ENCODE peak calls at places on chromosomes 11 and 22, in six cellular contexts. One of them, this sample, is unnamed.
A peak's percentile ranks its signal among the peaks of the same experiment; 100 is the strongest.

GRCh38 chr11:60389279-60389910 is 6.9 kb upstream of the MS4A14 start:
- DNase-seq in transverse colon: no peak
- DNase-seq in mesenchymal stem cell: peak; percentile 72
- DNase-seq in endodermal cell: no peak
- DNase-seq in CD4-positive, CD25-positive, alpha-beta regulatory T cell: no peak
- DNase-seq in suprapubic skin: no peak
- DNase-seq in this sample: no peak

GRCh38 chr11:123624974-123625373 is 29.4 kb downstream of the SCN3B start:
- DNase-seq in transverse colon: no peak
- DNase-seq in mesenchymal stem cell: no peak
- DNase-seq in endodermal cell: no peak
- DNase-seq in CD4-positive, CD25-positive, alpha-beta regulatory T cell: no peak
- DNase-seq in suprapubic skin: no peak
- DNase-seq in this sample: no peak

GRCh38 chr11:118618115-118618990 is 10.9 kb downstream of the PHLDB1 start:
- DNase-seq in transverse colon: no peak
- DNase-seq in mesenchymal stem cell: peak; percentile 99
- DNase-seq in endodermal cell: peak; percentile 55
- DNase-seq in CD4-positive, CD25-positive, alpha-beta regulatory T cell: no peak
- DNase-seq in suprapubic skin: peak; percentile 84
- DNase-seq in this sample: no peak

GRCh38 chr22:46682011-46682731 is 55.9 kb downstream of the CERK start:
- DNase-seq in transverse colon: no peak
- DNase-seq in mesenchymal stem cell: no peak
- DNase-seq in endodermal cell: no peak
- DNase-seq in CD4-positive, CD25-positive, alpha-beta regulatory T cell: no peak
- DNase-seq in suprapubic skin: no peak
- DNase-seq in this sample: no peak

GRCh38 chr22:37782340-37783168 is 25.2 kb upstream of the GCAT start:
- DNase-seq in transverse colon: no peak
- DNase-seq in mesenchymal stem cell: peak; percentile 73
- DNase-seq in endodermal cell: peak; percentile 45
- DNase-seq in CD4-positive, CD25-positive, alpha-beta regulatory T cell: no peak
- DNase-seq in suprapubic skin: no peak
- DNase-seq in this sample: no peak

GRCh38 chr22:38754247-38755154 is 1.3 kb downstream of the SUN2 start:
- DNase-seq in transverse colon: peak; percentile 73
- DNase-seq in mesenchymal stem cell: peak; percentile 51
- DNase-seq in endodermal cell: peak; percentile 84
- DNase-seq in CD4-positive, CD25-positive, alpha-beta regulatory T cell: peak; percentile 71
- DNase-seq in suprapubic skin: peak; percentile 88
- DNase-seq in this sample: no peak

GRCh38 chr11:64234840-64235379 is 526 bp downstream of the VEGFB start:
- DNase-seq in transverse colon: peak; percentile 77
- DNase-seq in mesenchymal stem cell: peak; percentile 20
- DNase-seq in endodermal cell: peak; percentile 76
- DNase-seq in CD4-positive, CD25-positive, alpha-beta regulatory T cell: peak; percentile 55
- DNase-seq in suprapubic skin: no peak
- DNase-seq in this sample: peak; percentile 51

GRCh38 chr11:61609970-61610347 is 29.1 kb upstream of the SYT7 start:
- DNase-seq in transverse colon: no peak
- DNase-seq in mesenchymal stem cell: no peak
- DNase-seq in endodermal cell: peak; percentile 88
- DNase-seq in CD4-positive, CD25-positive, alpha-beta regulatory T cell: no peak
- DNase-seq in suprapubic skin: no peak
- DNase-seq in this sample: no peak

GRCh38 chr11:61473370-61474025 is 35.1 kb upstream of the LRRC10B start:
- DNase-seq in transverse colon: no peak
- DNase-seq in mesenchymal stem cell: no peak
- DNase-seq in endodermal cell: no peak
- DNase-seq in CD4-positive, CD25-positive, alpha-beta regulatory T cell: no peak
- DNase-seq in suprapubic skin: no peak
- DNase-seq in this sample: no peak

GRCh38 chr22:44260216-44261035 is 52.3 kb downstream of the SHISAL1 start:
- DNase-seq in transverse colon: no peak
- DNase-seq in mesenchymal stem cell: no peak
- DNase-seq in endodermal cell: peak; percentile 37
- DNase-seq in CD4-positive, CD25-positive, alpha-beta regulatory T cell: no peak
- DNase-seq in suprapubic skin: peak; percentile 41
- DNase-seq in this sample: no peak

GRCh38 chr11:87039371-87039770 is 1.6 kb downstream of the TMEM135 start:
- DNase-seq in transverse colon: no peak
- DNase-seq in mesenchymal stem cell: no peak
- DNase-seq in endodermal cell: no peak
- DNase-seq in CD4-positive, CD25-positive, alpha-beta regulatory T cell: no peak
- DNase-seq in suprapubic skin: no peak
- DNase-seq in this sample: no peak

GRCh38 chr11:112255075-112255739 is 5.5 kb downstream of the PLET1 start:
- DNase-seq in transverse colon: no peak
- DNase-seq in mesenchymal stem cell: peak; percentile 90
- DNase-seq in endodermal cell: no peak
- DNase-seq in CD4-positive, CD25-positive, alpha-beta regulatory T cell: no peak
- DNase-seq in suprapubic skin: no peak
- DNase-seq in this sample: no peak
- H3K4me1 ChIP-seq in transverse colon: no peaks in the 10 kb centered on the region
- H3K4me1 ChIP-seq in mesenchymal stem cell: peaks cover 14% of the 10 kb centered on the region
- H3K4me1 ChIP-seq in endodermal cell: no peaks in the 10 kb centered on the region
- H3K4me1 ChIP-seq in CD4-positive, CD25-positive, alpha-beta regulatory T cell: no peaks in the 10 kb centered on the region
- H3K4me1 ChIP-seq in suprapubic skin: no peaks in the 10 kb centered on the region
- H3K4me1 ChIP-seq in this sample: no peaks in the 10 kb centered on the region

GRCh38 chr11:3955299-3955665 is 99.8 kb downstream of the STIM1 start:
- DNase-seq in transverse colon: no peak
- DNase-seq in mesenchymal stem cell: no peak
- DNase-seq in endodermal cell: no peak
- DNase-seq in CD4-positive, CD25-positive, alpha-beta regulatory T cell: peak; percentile 69
- DNase-seq in suprapubic skin: no peak
- DNase-seq in this sample: no peak

GRCh38 chr11:3953327-3953726 is 97.9 kb downstream of the STIM1 start:
- DNase-seq in transverse colon: no peak
- DNase-seq in mesenchymal stem cell: no peak
- DNase-seq in endodermal cell: no peak
- DNase-seq in CD4-positive, CD25-positive, alpha-beta regulatory T cell: peak; percentile 46
- DNase-seq in suprapubic skin: no peak
- DNase-seq in this sample: no peak

GRCh38 chr11:3956038-3956437 is 100.6 kb downstream of the STIM1 start:
- DNase-seq in transverse colon: no peak
- DNase-seq in mesenchymal stem cell: no peak
- DNase-seq in endodermal cell: no peak
- DNase-seq in CD4-positive, CD25-positive, alpha-beta regulatory T cell: no peak
- DNase-seq in suprapubic skin: no peak
- DNase-seq in this sample: no peak

GRCh38 chr11:3952715-3953114 is 97.3 kb downstream of the STIM1 start:
- DNase-seq in transverse colon: no peak
- DNase-seq in mesenchymal stem cell: no peak
- DNase-seq in endodermal cell: no peak
- DNase-seq in CD4-positive, CD25-positive, alpha-beta regulatory T cell: no peak
- DNase-seq in suprapubic skin: no peak
- DNase-seq in this sample: no peak

GRCh38 chr11:3954448-3955298 is 99.2 kb downstream of the STIM1 start:
- DNase-seq in transverse colon: no peak
- DNase-seq in mesenchymal stem cell: peak; percentile 39
- DNase-seq in endodermal cell: no peak
- DNase-seq in CD4-positive, CD25-positive, alpha-beta regulatory T cell: peak; percentile 33
- DNase-seq in suprapubic skin: no peak
- DNase-seq in this sample: no peak
- H3K4me1 ChIP-seq in transverse colon: peaks cover 7% of the 10 kb centered on the region
- H3K4me1 ChIP-seq in mesenchymal stem cell: peaks cover 13% of the 10 kb centered on the region
- H3K4me1 ChIP-seq in endodermal cell: peaks cover 11% of the 10 kb centered on the region
- H3K4me1 ChIP-seq in CD4-positive, CD25-positive, alpha-beta regulatory T cell: peaks cover 66% of the 10 kb centered on the region
- H3K4me1 ChIP-seq in suprapubic skin: peaks cover 49% of the 10 kb centered on the region
- H3K4me1 ChIP-seq in this sample: peaks cover 74% of the 10 kb centered on the region

GRCh38 chr11:12122083-12122482 is 11.7 kb downstream of the MICAL2 start:
- DNase-seq in transverse colon: no peak
- DNase-seq in mesenchymal stem cell: no peak
- DNase-seq in endodermal cell: peak; percentile 84
- DNase-seq in CD4-positive, CD25-positive, alpha-beta regulatory T cell: no peak
- DNase-seq in suprapubic skin: no peak
- DNase-seq in this sample: no peak

GRCh38 chr11:12125609-12126149 is 15.3 kb downstream of the MICAL2 start:
- DNase-seq in transverse colon: no peak
- DNase-seq in mesenchymal stem cell: peak; percentile 84
- DNase-seq in endodermal cell: no peak
- DNase-seq in CD4-positive, CD25-positive, alpha-beta regulatory T cell: no peak
- DNase-seq in suprapubic skin: no peak
- DNase-seq in this sample: no peak

GRCh38 chr11:12123177-12123576 is 12.8 kb downstream of the MICAL2 start:
- DNase-seq in transverse colon: no peak
- DNase-seq in mesenchymal stem cell: peak; percentile 85
- DNase-seq in endodermal cell: no peak
- DNase-seq in CD4-positive, CD25-positive, alpha-beta regulatory T cell: no peak
- DNase-seq in suprapubic skin: no peak
- DNase-seq in this sample: no peak

GRCh38 chr11:12124306-12124705 is 13.9 kb downstream of the MICAL2 start:
- DNase-seq in transverse colon: no peak
- DNase-seq in mesenchymal stem cell: no peak
- DNase-seq in endodermal cell: no peak
- DNase-seq in CD4-positive, CD25-positive, alpha-beta regulatory T cell: no peak
- DNase-seq in suprapubic skin: no peak
- DNase-seq in this sample: no peak

DNA sequence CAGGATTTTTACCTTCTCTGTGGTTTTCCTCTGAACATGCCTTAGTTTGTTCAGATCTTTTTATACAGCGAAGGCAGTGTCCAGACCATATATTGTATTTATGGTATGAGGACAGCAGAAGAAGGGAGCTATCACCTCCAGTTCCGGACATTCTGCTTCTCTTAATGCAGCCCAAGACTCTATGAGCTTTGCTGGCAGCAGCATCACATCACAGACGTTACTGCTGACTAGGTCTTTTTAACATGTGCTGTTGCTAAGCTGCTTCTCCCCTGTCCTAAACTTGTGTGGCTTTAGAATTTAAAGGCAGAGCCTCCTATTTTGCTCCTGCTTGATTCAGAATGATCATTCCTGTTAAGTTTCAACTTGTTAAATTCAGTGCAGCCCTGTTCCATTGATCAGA is 13.4 kb downstream of the MICAL2 start:
- DNase-seq in transverse colon: no peak
- DNase-seq in mesenchymal stem cell: peak; percentile 68
- DNase-seq in endodermal cell: no peak
- DNase-seq in CD4-positive, CD25-positive, alpha-beta regulatory T cell: no peak
- DNase-seq in suprapubic skin: no peak
- DNase-seq in this sample: no peak
- H3K4me1 ChIP-seq in transverse colon: peaks cover 24% of the 10 kb centered on the region
- H3K4me1 ChIP-seq in mesenchymal stem cell: peaks cover 26% of the 10 kb centered on the region
- H3K4me1 ChIP-seq in endodermal cell: peaks cover 10% of the 10 kb centered on the region
- H3K4me1 ChIP-seq in CD4-positive, CD25-positive, alpha-beta regulatory T cell: no peaks in the 10 kb centered on the region
- H3K4me1 ChIP-seq in suprapubic skin: peaks cover 41% of the 10 kb centered on the region
- H3K4me1 ChIP-seq in this sample: peaks cover 15% of the 10 kb centered on the region

DNA sequence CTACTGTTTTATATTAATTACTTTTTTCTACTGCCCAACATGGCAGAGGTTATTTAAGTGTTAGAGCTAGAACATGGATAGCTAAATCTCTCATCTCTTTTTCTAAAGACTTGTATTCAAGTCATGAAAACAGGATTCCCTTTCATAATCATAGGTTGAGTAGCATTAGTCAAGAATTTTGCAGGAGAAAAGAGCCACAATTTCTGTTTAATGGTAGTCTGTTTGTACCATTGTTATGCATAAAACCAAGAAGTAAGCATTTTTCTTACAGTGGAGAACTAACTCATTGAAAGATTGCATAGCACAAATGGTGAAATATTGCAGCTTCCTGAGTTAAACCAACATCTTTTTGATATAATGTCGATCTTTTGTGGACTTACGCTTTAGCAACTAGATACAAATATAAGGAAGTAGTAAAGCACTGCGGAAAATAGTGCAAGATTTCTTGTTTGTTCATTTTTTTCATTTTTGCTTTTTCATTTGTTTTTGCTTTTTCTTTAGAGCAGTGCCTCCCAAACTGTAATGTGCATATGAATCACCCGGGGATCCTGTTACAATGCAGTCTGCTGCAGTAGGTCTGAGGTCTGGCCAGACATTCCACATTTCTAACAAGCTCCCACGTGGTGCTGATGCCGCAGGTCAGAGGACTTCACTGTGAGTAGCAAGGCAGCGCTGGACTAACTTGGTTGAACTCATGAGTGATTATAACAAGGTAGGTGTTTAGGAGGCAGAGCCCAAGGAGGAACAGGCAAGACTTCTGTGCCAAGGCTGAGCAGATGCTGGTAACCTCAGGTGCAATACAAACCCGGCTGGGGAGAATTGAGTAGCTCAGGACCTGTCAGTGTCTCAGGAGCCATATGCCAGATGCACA is 4.6 kb downstream of the ETS1 start:
- DNase-seq in transverse colon: no peak
- DNase-seq in mesenchymal stem cell: peak; percentile 93
- DNase-seq in endodermal cell: peak; percentile 85
- DNase-seq in CD4-positive, CD25-positive, alpha-beta regulatory T cell: no peak
- DNase-seq in suprapubic skin: no peak
- DNase-seq in this sample: no peak
- H3K4me1 ChIP-seq in transverse colon: no peaks in the 10 kb centered on the region
- H3K4me1 ChIP-seq in mesenchymal stem cell: peaks cover 7% of the 10 kb centered on the region
- H3K4me1 ChIP-seq in endodermal cell: peaks cover 8% of the 10 kb centered on the region
- H3K4me1 ChIP-seq in CD4-positive, CD25-positive, alpha-beta regulatory T cell: peaks cover 19% of the 10 kb centered on the region
- H3K4me1 ChIP-seq in suprapubic skin: peaks cover 7% of the 10 kb centered on the region
- H3K4me1 ChIP-seq in this sample: peaks cover 13% of the 10 kb centered on the region

This sample was measured in CD8-positive, alpha-beta memory T cell.